ENCODE peak calls at places on chromosomes 16 and 17, in ten cellular contexts. One of them, this sample, is unnamed.

GRCh38 chr17:18141210-18141803 is 32.8 kb downstream of the MYO15A start:
- DNase-seq in stimulated activated CD4-positive, alpha-beta T cell treated with anti-CD3 and anti-CD28 coated beads, TNF-alpha, amount 100 ng/mL, for 1 hour: peak
- DNase-seq in germinal center: peak
- DNase-seq in esophagus squamous epithelium: no peak
- DNase-seq in LoVo: peak
- DNase-seq in GM19239: no peak
- DNase-seq in KBM-7: peak
- DNase-seq in sciatic nerve: no peak
- DNase-seq in renal cortical epithelial cell: peak
- DNase-seq in HuH-7.5: no peak
- DNase-seq in this sample: peak

GRCh38 chr17:34378664-34379101 is 15.7 kb upstream of the CCL1 start:
- DNase-seq in stimulated activated CD4-positive, alpha-beta T cell treated with anti-CD3 and anti-CD28 coated beads, TNF-alpha, amount 100 ng/mL, for 1 hour: no peak
- DNase-seq in germinal center: peak
- DNase-seq in esophagus squamous epithelium: no peak
- DNase-seq in LoVo: no peak
- DNase-seq in GM19239: peak
- DNase-seq in KBM-7: peak
- DNase-seq in sciatic nerve: no peak
- DNase-seq in renal cortical epithelial cell: no peak
- DNase-seq in HuH-7.5: no peak
- DNase-seq in this sample: peak

GRCh38 chr16:83233153-83233552 is 574.6 kb upstream of the HSBP1 start:
- DNase-seq in stimulated activated CD4-positive, alpha-beta T cell treated with anti-CD3 and anti-CD28 coated beads, TNF-alpha, amount 100 ng/mL, for 1 hour: no peak
- DNase-seq in germinal center: no peak
- DNase-seq in esophagus squamous epithelium: no peak
- DNase-seq in LoVo: no peak
- DNase-seq in GM19239: no peak
- DNase-seq in KBM-7: no peak
- DNase-seq in sciatic nerve: no peak
- DNase-seq in renal cortical epithelial cell: no peak
- DNase-seq in HuH-7.5: no peak
- DNase-seq in this sample: no peak

GRCh38 chr16:1613728-1614225 is 1.6 kb downstream of the CRAMP1 start:
- DNase-seq in stimulated activated CD4-positive, alpha-beta T cell treated with anti-CD3 and anti-CD28 coated beads, TNF-alpha, amount 100 ng/mL, for 1 hour: no peak
- DNase-seq in germinal center: peak
- DNase-seq in esophagus squamous epithelium: no peak
- DNase-seq in LoVo: no peak
- DNase-seq in GM19239: no peak
- DNase-seq in KBM-7: no peak
- DNase-seq in sciatic nerve: no peak
- DNase-seq in renal cortical epithelial cell: no peak
- DNase-seq in HuH-7.5: peak
- DNase-seq in this sample: peak

GRCh38 chr16:20382202-20382948 is 22.2 kb downstream of the PDILT start:
- DNase-seq in stimulated activated CD4-positive, alpha-beta T cell treated with anti-CD3 and anti-CD28 coated beads, TNF-alpha, amount 100 ng/mL, for 1 hour: no peak
- DNase-seq in germinal center: no peak
- DNase-seq in esophagus squamous epithelium: no peak
- DNase-seq in LoVo: no peak
- DNase-seq in GM19239: no peak
- DNase-seq in KBM-7: no peak
- DNase-seq in sciatic nerve: no peak
- DNase-seq in renal cortical epithelial cell: no peak
- DNase-seq in HuH-7.5: no peak
- DNase-seq in this sample: no peak

GRCh38 chr17:34235389-34236028 is 19.6 kb upstream of the CCL2 start:
- DNase-seq in stimulated activated CD4-positive, alpha-beta T cell treated with anti-CD3 and anti-CD28 coated beads, TNF-alpha, amount 100 ng/mL, for 1 hour: no peak
- DNase-seq in germinal center: no peak
- DNase-seq in esophagus squamous epithelium: no peak
- DNase-seq in LoVo: no peak
- DNase-seq in GM19239: no peak
- DNase-seq in KBM-7: no peak
- DNase-seq in sciatic nerve: peak
- DNase-seq in renal cortical epithelial cell: peak
- DNase-seq in HuH-7.5: no peak
- DNase-seq in this sample: no peak

GRCh38 chr17:80513892-80514291 is 30.7 kb upstream of the RPTOR start:
- DNase-seq in stimulated activated CD4-positive, alpha-beta T cell treated with anti-CD3 and anti-CD28 coated beads, TNF-alpha, amount 100 ng/mL, for 1 hour: no peak
- DNase-seq in germinal center: no peak
- DNase-seq in esophagus squamous epithelium: no peak
- DNase-seq in LoVo: no peak
- DNase-seq in GM19239: no peak
- DNase-seq in KBM-7: no peak
- DNase-seq in sciatic nerve: no peak
- DNase-seq in renal cortical epithelial cell: no peak
- DNase-seq in HuH-7.5: no peak
- DNase-seq in this sample: no peak

GRCh38 chr17:42436401-42436800 is 13.3 kb upstream of the CAVIN1 start:
- DNase-seq in stimulated activated CD4-positive, alpha-beta T cell treated with anti-CD3 and anti-CD28 coated beads, TNF-alpha, amount 100 ng/mL, for 1 hour: no peak
- DNase-seq in germinal center: no peak
- DNase-seq in esophagus squamous epithelium: no peak
- DNase-seq in LoVo: no peak
- DNase-seq in GM19239: no peak
- DNase-seq in KBM-7: no peak
- DNase-seq in sciatic nerve: no peak
- DNase-seq in renal cortical epithelial cell: peak
- DNase-seq in HuH-7.5: no peak
- DNase-seq in this sample: no peak

GRCh38 chr17:82387577-82388106 is 16.1 kb downstream of the UTS2R start:
- DNase-seq in stimulated activated CD4-positive, alpha-beta T cell treated with anti-CD3 and anti-CD28 coated beads, TNF-alpha, amount 100 ng/mL, for 1 hour: no peak
- DNase-seq in germinal center: no peak
- DNase-seq in esophagus squamous epithelium: no peak
- DNase-seq in LoVo: no peak
- DNase-seq in GM19239: no peak
- DNase-seq in KBM-7: no peak
- DNase-seq in sciatic nerve: no peak
- DNase-seq in renal cortical epithelial cell: no peak
- DNase-seq in HuH-7.5: no peak
- DNase-seq in this sample: no peak

GRCh38 chr17:75785770-75786538 is 1.3 kb downstream of the UNK start:
- DNase-seq in stimulated activated CD4-positive, alpha-beta T cell treated with anti-CD3 and anti-CD28 coated beads, TNF-alpha, amount 100 ng/mL, for 1 hour: no peak
- DNase-seq in germinal center: no peak
- DNase-seq in esophagus squamous epithelium: no peak
- DNase-seq in LoVo: no peak
- DNase-seq in GM19239: no peak
- DNase-seq in KBM-7: peak
- DNase-seq in sciatic nerve: peak
- DNase-seq in renal cortical epithelial cell: peak
- DNase-seq in HuH-7.5: no peak
- DNase-seq in this sample: peak